ENCODE peak calls at places on chromosomes 12 and 14, in seven cellular contexts. G is Daoy, Q is amygdala, U is SW 1271, H is HS-27A, S is ureter, B is NCI-H187 treated with DMSO at 0.1 percent for 48 hours. Y is an unnamed sample.

GRCh38 chr12:113870035-113870434 is 96.1 kb downstream of the RBM19 start:
- DNase-seq in G (no peak), Q (peak; percentile 52), U (no peak), H (no peak), S (no peak), B (no peak), Y (no peak)

GRCh38 chr12:90321369-90321768 is 612.7 kb upstream of the ATP2B1 start:
- DNase-seq in G (no peak), Q (no peak), U (no peak), H (no peak), S (no peak), B (no peak), Y (no peak)

GRCh38 chr12:113905829-113906228 is 60.3 kb downstream of the RBM19 start:
- DNase-seq in G (no peak), Q (no peak), U (no peak), H (no peak), S (no peak), B (no peak), Y (no peak)

GRCh38 chr12:122871851-122872785 is 23.8 kb downstream of the VPS37B start:
- DNase-seq in G (peak; percentile 46), Q (no peak), U (no peak), H (no peak), S (peak; percentile 82), B (peak; percentile 87), Y (no peak)

GRCh38 chr12:56839489-56840442 is 76.6 kb downstream of the HSD17B6 start:
- DNase-seq in G (peak; percentile 24), Q (no peak), U (peak; percentile 45), H (peak; percentile 46), S (peak; percentile 56), B (no peak), Y (no peak)

GRCh38 chr12:132589856-132590255 is 20.5 kb downstream of the LRCOL1 start:
- DNase-seq in G (no peak), Q (no peak), U (no peak), H (no peak), S (no peak), B (no peak), Y (no peak)

GRCh38 chr14:95871531-95871930 is 5.1 kb upstream of the TUNAR start:
- DNase-seq in G (peak; percentile 33), Q (no peak), U (no peak), H (no peak), S (no peak), B (peak; percentile 72), Y (no peak)

GRCh38 chr14:21023817-21024667 is 819 bp downstream of the NDRG2 start:
- DNase-seq in G (no peak), Q (no peak), U (no peak), H (no peak), S (no peak), B (no peak), Y (no peak)

GRCh38 chr12:122471324-122472226 is 29.2 kb downstream of the ZCCHC8 start:
- DNase-seq in G (peak; percentile 49), Q (no peak), U (peak; percentile 74), H (peak; percentile 39), S (peak; percentile 27), B (no peak), Y (no peak)

GRCh38 chr14:69317780-69318179 is 57.8 kb downstream of the GALNT16 start:
- DNase-seq in G (no peak), Q (no peak), U (no peak), H (no peak), S (no peak), B (no peak), Y (no peak)

GRCh38 chr14:56304456-56304855 is 186.2 kb downstream of the PELI2 start:
- DNase-seq in G (peak; percentile 34), Q (no peak), U (no peak), H (no peak), S (no peak), B (no peak), Y (no peak)

GRCh38 chr12:22283508-22283907 is 51.0 kb downstream of the ST8SIA1 start:
- DNase-seq in G (no peak), Q (no peak), U (no peak), H (no peak), S (no peak), B (no peak), Y (no peak)

GRCh38 chr12:112121780-112122565 is 3.4 kb upstream of the TRAFD1 start:
- DNase-seq in G (peak; percentile 80), Q (peak; percentile 22), U (no peak), H (peak; percentile 33), S (peak; percentile 69), B (no peak), Y (no peak)

GRCh38 chr14:104651876-104652260 is 37.5 kb upstream of the INF2 start:
- DNase-seq in G (no peak), Q (no peak), U (no peak), H (no peak), S (no peak), B (no peak), Y (no peak)

GRCh38 chr12:47238665-47239064 is 158.9 kb upstream of the AMIGO2 start:
- DNase-seq in G (no peak), Q (no peak), U (no peak), H (no peak), S (no peak), B (no peak), Y (no peak)

GRCh38 chr12:112107728-112108447 is 695 bp downstream of the NAA25 start:
- DNase-seq in G (peak; percentile 37), Q (no peak), U (peak; percentile 17), H (no peak), S (peak; percentile 50), B (no peak), Y (no peak)

GRCh38 chr12:40031965-40032364 is 73.9 kb downstream of the SLC2A13 start:
- DNase-seq in G (no peak), Q (no peak), U (peak; percentile 4), H (no peak), S (no peak), B (no peak), Y (no peak)

GRCh38 chr12:109804820-109805761 is 28.1 kb downstream of the TRPV4 start:
- DNase-seq in G (peak; percentile 52), Q (no peak), U (peak; percentile 21), H (peak; percentile 20), S (peak; percentile 74), B (no peak), Y (peak; percentile 48)

Y was measured in activated T-helper 2 cell treated with anti-CD3 and anti-CD28 coated beads, Interferon-gamma antibody, Interleukin-2, Interleukin-4, amounts not matched to agents 10 μg/mL and 5 μg/mL and 100 μg/mL, durations not matched to agents 14 hours and 24 hours and 36 hours.